ENCODE peak calls at places on chromosomes 3 and 15, in six cellular contexts. One of them, this sample, is unnamed.

GRCh38 chr15:27210176-27210575 is 239.2 kb downstream of the GABRG3 start:
- DNase-seq in K562: no peak
- DNase-seq in GM12878: no peak
- DNase-seq in SK-N-SH: no peak
- DNase-seq in HepG2: no peak
- DNase-seq in H1: no peak
- DNase-seq in this sample: no peak

GRCh38 chr15:74245342-74245931 is 9.3 kb downstream of the CCDC33 start:
- DNase-seq in H1: no peak
- DNase-seq in SK-N-SH: peak
- DNase-seq in K562: no peak
- DNase-seq in HepG2: no peak
- DNase-seq in GM12878: no peak
- DNase-seq in this sample: no peak

GRCh38 chr15:100235030-100235617 is 106.7 kb downstream of the ADAMTS17 start:
- DNase-seq in K562: peak
- DNase-seq in GM12878: no peak
- DNase-seq in SK-N-SH: no peak
- DNase-seq in HepG2: no peak
- DNase-seq in H1: no peak
- DNase-seq in this sample: no peak

GRCh38 chr3:185711255-185711870 is 113.5 kb downstream of the IGF2BP2 start:
- DNase-seq in H1: peak
- DNase-seq in HepG2: no peak
- DNase-seq in GM12878: no peak
- DNase-seq in K562: no peak
- DNase-seq in SK-N-SH: no peak
- DNase-seq in this sample: no peak

GRCh38 chr15:92662797-92663196 is 7.2 kb upstream of the FAM174B start:
- DNase-seq in GM12878: no peak
- DNase-seq in K562: no peak
- DNase-seq in H1: no peak
- DNase-seq in HepG2: no peak
- DNase-seq in SK-N-SH: no peak
- DNase-seq in this sample: no peak

GRCh38 chr3:149542375-149543312 is 68.1 kb downstream of the TM4SF4 start:
- DNase-seq in K562: no peak
- DNase-seq in SK-N-SH: no peak
- DNase-seq in HepG2: no peak
- DNase-seq in GM12878: no peak
- DNase-seq in H1: no peak
- DNase-seq in this sample: no peak

GRCh38 chr3:139679218-139679617 is 1.4 kb upstream of the NMNAT3 start:
- DNase-seq in GM12878: no peak
- DNase-seq in H1: no peak
- DNase-seq in HepG2: no peak
- DNase-seq in SK-N-SH: no peak
- DNase-seq in K562: no peak
- DNase-seq in this sample: no peak

GRCh38 chr3:28924744-28925360 is 356.0 kb upstream of the RBMS3 start:
- DNase-seq in H1: no peak
- DNase-seq in K562: no peak
- DNase-seq in GM12878: no peak
- DNase-seq in SK-N-SH: no peak
- DNase-seq in HepG2: no peak
- DNase-seq in this sample: no peak

GRCh38 chr3:126900859-126901540 is 81.9 kb upstream of the PLXNA1 start:
- DNase-seq in GM12878: no peak
- DNase-seq in HepG2: no peak
- DNase-seq in H1: no peak
- DNase-seq in SK-N-SH: no peak
- DNase-seq in K562: no peak
- DNase-seq in this sample: no peak

GRCh38 chr3:177468331-177468730 is 271.0 kb upstream of the TBL1XR1 start:
- DNase-seq in HepG2: no peak
- DNase-seq in K562: no peak
- DNase-seq in SK-N-SH: no peak
- DNase-seq in GM12878: no peak
- DNase-seq in H1: no peak
- DNase-seq in this sample: no peak

GRCh38 chr3:157317895-157318294 is 118.8 kb upstream of the PTX3 start:
- DNase-seq in H1: no peak
- DNase-seq in HepG2: no peak
- DNase-seq in GM12878: no peak
- DNase-seq in K562: no peak
- DNase-seq in SK-N-SH: no peak
- DNase-seq in this sample: no peak

GRCh38 chr3:134517796-134518195 is 31.9 kb downstream of the CEP63 start:
- DNase-seq in GM12878: no peak
- DNase-seq in SK-N-SH: no peak
- DNase-seq in HepG2: no peak
- DNase-seq in H1: no peak
- DNase-seq in K562: no peak
- DNase-seq in this sample: no peak

GRCh38 chr15:71748327-71748726 is 62.0 kb upstream of the NR2E3 start:
- DNase-seq in GM12878: no peak
- DNase-seq in H1: no peak
- DNase-seq in HepG2: no peak
- DNase-seq in SK-N-SH: no peak
- DNase-seq in K562: no peak
- DNase-seq in this sample: no peak

GRCh38 chr3:112734171-112734570 is 93.2 kb upstream of the CCDC80 start:
- DNase-seq in GM12878: no peak
- DNase-seq in K562: no peak
- DNase-seq in SK-N-SH: no peak
- DNase-seq in HepG2: no peak
- DNase-seq in H1: no peak
- DNase-seq in this sample: no peak

GRCh38 chr15:40293006-40293405 is 10.1 kb upstream of the ANKRD63 start:
- DNase-seq in HepG2: no peak
- DNase-seq in GM12878: no peak
- DNase-seq in SK-N-SH: no peak
- DNase-seq in H1: no peak
- DNase-seq in K562: no peak
- DNase-seq in this sample: no peak

GRCh38 chr3:187630421-187630820 is 39.8 kb downstream of the SST start:
- DNase-seq in K562: no peak
- DNase-seq in H1: no peak
- DNase-seq in GM12878: no peak
- DNase-seq in SK-N-SH: no peak
- DNase-seq in HepG2: no peak
- DNase-seq in this sample: no peak

GRCh38 chr3:41026394-41027177 is 172.7 kb upstream of the CTNNB1 start:
- DNase-seq in SK-N-SH: peak
- DNase-seq in K562: peak
- DNase-seq in H1: no peak
- DNase-seq in HepG2: peak
- DNase-seq in GM12878: no peak
- DNase-seq in this sample: no peak

GRCh38 chr15:41424809-41425208 is 7.9 kb downstream of the RTF1 start:
- DNase-seq in HepG2: no peak
- DNase-seq in H1: no peak
- DNase-seq in K562: no peak
- DNase-seq in GM12878: no peak
- DNase-seq in SK-N-SH: no peak
- DNase-seq in this sample: no peak

GRCh38 chr3:102237838-102238237 is 197.0 kb upstream of the ZPLD1 start:
- DNase-seq in H1: no peak
- DNase-seq in GM12878: no peak
- DNase-seq in SK-N-SH: no peak
- DNase-seq in HepG2: no peak
- DNase-seq in K562: no peak
- DNase-seq in this sample: no peak

GRCh38 chr15:99961011-99961441 is 227.8 kb upstream of the LYSMD4 start:
- DNase-seq in K562: peak
- DNase-seq in GM12878: no peak
- DNase-seq in HepG2: no peak
- DNase-seq in SK-N-SH: no peak
- DNase-seq in H1: peak
- DNase-seq in this sample: peak

GRCh38 chr3:43638594-43639447 is 17.0 kb upstream of the ANO10 start:
- DNase-seq in H1: no peak
- DNase-seq in GM12878: no peak
- DNase-seq in SK-N-SH: no peak
- DNase-seq in K562: peak
- DNase-seq in HepG2: no peak
- DNase-seq in this sample: no peak
- TF ChIP-seq CTCF in H1: peak
- TF ChIP-seq CTCF in GM12878: peak
- TF ChIP-seq CTCF in SK-N-SH: peak
- TF ChIP-seq CTCF in K562: peak
- TF ChIP-seq CTCF in HepG2: peak
- TF ChIP-seq CTCF in this sample: peak

DNA sequence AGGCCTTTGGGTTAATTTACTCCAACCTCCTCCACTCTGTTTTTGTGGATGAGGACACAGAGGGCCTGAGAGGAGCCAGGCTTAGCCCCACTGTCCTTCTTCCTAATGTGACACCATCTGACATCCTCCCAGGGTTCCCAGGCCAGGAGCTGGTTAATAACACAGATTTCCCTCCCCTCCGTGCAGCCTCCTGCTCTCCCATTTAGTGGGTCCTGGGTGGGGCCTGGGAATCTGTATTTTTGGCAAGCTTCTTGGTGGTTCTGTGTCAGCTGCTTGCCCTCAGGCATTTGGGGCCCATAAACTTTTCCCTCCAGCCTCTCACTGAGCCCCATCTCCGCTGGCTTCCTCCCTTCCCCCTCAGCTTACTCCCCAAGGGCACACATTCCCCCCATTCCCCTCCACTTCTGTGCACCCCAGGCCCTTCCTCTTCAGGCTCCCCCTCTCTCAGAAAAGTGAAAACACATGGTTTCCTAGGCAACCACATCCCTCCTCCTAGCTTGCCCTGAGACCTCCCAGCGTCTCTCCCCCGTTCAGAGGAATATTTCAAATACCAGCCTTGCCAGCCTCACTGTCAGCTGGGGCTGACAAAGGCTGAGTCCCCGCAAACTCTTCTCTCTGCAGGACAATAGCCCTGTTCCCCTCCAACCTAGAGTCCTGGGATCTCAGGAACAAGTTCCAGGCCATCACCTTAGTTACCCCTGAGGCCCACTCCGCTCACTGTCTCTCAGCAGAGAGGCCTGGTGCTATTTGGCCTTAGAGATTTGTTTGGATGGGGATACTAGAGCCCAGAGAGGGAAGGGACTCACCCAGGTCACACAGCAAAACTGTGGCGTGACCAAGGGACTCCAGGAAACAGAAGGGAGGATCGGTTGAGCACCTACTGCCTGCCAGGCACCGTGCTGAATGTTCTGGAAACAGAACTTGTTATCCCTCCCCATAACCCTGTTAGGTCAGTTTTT is 44.7 kb upstream of the SMAD6 start:
- DNase-seq in SK-N-SH: peak
- DNase-seq in H1: peak
- DNase-seq in HepG2: no peak
- DNase-seq in GM12878: no peak
- DNase-seq in K562: no peak
- DNase-seq in this sample: no peak
- TF ChIP-seq GABPA in SK-N-SH: no peak
- TF ChIP-seq GABPA in H1: no peak
- TF ChIP-seq GABPA in HepG2: no peak
- TF ChIP-seq GABPA in GM12878: no peak
- TF ChIP-seq GABPA in K562: no peak
- TF ChIP-seq GABPA in this sample: no peak

GRCh38 chr3:9109570-9109914 is 139.9 kb downstream of the SRGAP3 start:
- DNase-seq in H1: no peak
- DNase-seq in HepG2: no peak
- DNase-seq in GM12878: no peak
- DNase-seq in K562: no peak
- DNase-seq in SK-N-SH: no peak
- DNase-seq in this sample: no peak

GRCh38 chr3:9110802-9111201 is 138.6 kb downstream of the SRGAP3 start:
- DNase-seq in SK-N-SH: no peak
- DNase-seq in K562: no peak
- DNase-seq in H1: no peak
- DNase-seq in HepG2: no peak
- DNase-seq in GM12878: no peak
- DNase-seq in this sample: no peak

GRCh38 chr3:9110316-9110715 is 139.1 kb downstream of the SRGAP3 start:
- DNase-seq in HepG2: no peak
- DNase-seq in GM12878: no peak
- DNase-seq in SK-N-SH: no peak
- DNase-seq in K562: no peak
- DNase-seq in H1: no peak
- DNase-seq in this sample: no peak

GRCh38 chr3:9113040-9113439 is 136.4 kb downstream of the SRGAP3 start:
- DNase-seq in HepG2: no peak
- DNase-seq in H1: no peak
- DNase-seq in K562: no peak
- DNase-seq in GM12878: no peak
- DNase-seq in SK-N-SH: no peak
- DNase-seq in this sample: no peak

DNA sequence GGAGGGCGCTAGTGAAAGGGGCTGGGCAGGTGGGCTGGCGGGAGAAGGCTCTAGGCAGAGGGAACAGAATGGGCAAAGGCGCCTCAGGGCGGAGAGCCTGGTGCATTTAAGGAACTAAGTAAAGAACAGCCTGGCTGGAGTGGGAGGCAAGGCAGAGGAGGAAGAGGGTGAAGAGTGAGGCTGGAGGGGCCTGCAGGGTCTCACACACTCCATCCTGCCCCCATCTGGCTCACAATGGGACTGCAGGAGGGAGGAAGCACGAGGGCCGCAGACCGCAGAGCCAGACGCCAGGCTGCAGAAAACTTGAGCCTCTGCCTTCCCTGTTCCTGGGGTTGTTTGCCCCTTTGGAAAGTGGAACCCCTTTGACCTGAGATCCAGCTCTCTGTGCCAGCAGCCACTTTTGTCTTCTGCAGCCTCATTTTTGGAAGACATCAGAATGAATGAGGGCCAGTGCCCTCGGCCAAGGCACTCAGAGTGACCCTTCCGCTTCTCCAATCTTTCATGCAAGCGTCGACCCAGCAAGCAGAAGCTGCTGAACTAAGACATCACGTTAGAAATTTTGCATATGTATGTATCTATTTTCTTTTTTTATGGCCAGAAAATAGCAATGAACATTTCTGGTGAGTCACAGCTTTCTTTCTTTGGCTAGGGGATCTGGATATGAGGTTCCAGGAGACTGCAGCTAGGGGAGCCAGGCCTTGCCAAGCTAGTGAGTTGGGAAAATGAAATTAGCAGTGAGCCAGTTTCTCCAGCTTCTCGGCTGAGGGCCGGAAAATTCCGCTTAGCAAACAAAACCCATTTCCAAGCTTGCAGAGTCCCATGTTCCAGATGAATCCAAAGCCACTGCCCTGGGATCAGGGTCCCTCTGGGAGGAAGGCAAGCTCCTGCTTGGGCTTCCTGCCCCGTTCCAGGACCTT is 137.8 kb downstream of the SRGAP3 start:
- DNase-seq in GM12878: no peak
- DNase-seq in HepG2: no peak
- DNase-seq in H1: peak
- DNase-seq in SK-N-SH: no peak
- DNase-seq in K562: peak
- DNase-seq in this sample: no peak
- TF ChIP-seq CTCF in GM12878: peak
- TF ChIP-seq CTCF in HepG2: peak
- TF ChIP-seq CTCF in H1: peak
- TF ChIP-seq CTCF in SK-N-SH: peak
- TF ChIP-seq CTCF in K562: peak
- TF ChIP-seq CTCF in this sample: no peak

GRCh38 chr15:29140475-29141172 is 129.0 kb downstream of the NSMCE3 start:
- DNase-seq in H1: no peak
- DNase-seq in GM12878: no peak
- DNase-seq in K562: no peak
- DNase-seq in SK-N-SH: no peak
- DNase-seq in HepG2: no peak
- DNase-seq in this sample: no peak
- TF ChIP-seq GABPA in H1: no peak
- TF ChIP-seq GABPA in GM12878: no peak
- TF ChIP-seq GABPA in K562: no peak
- TF ChIP-seq GABPA in SK-N-SH: no peak
- TF ChIP-seq GABPA in HepG2: no peak
- TF ChIP-seq GABPA in this sample: no peak

This sample was measured in HL-60.